ENCODE peak calls at places on chromosomes 16 and 17, in nine cellular contexts. Y is LNCaP clone FGC, L is K562, K is A172, E is T-helper 2 cell, R is NCI-H2081 treated with DMSO at 0.1 percent for 48 hours, O is heart right ventricle, T is HFF-Myc, C is left ventricle myocardium inferior. H is an unnamed sample.

GRCh38 chr16:58222532-58223316 is 24.8 kb upstream of the CSNK2A2 start:
- DNase-seq in Y (no peak), L (peak; percentile 25), K (peak; percentile 70), E (no peak), R (no peak), O (no peak), T (no peak), C (no peak), H (no peak)

GRCh38 chr16:3599121-3599520 is 12.3 kb downstream of the SLX4 start:
- DNase-seq in Y (no peak), L (no peak), K (no peak), E (no peak), R (no peak), O (no peak), T (no peak), C (no peak), H (no peak)

GRCh38 chr17:48719642-48720262 is 2.6 kb downstream of the PRAC1 start:
- DNase-seq in Y (no peak), L (no peak), K (no peak), E (no peak), R (no peak), O (no peak), T (no peak), C (no peak), H (no peak)

GRCh38 chr16:85276258-85276657 is 164.0 kb upstream of the CIBAR2 start:
- DNase-seq in Y (no peak), L (no peak), K (no peak), E (no peak), R (no peak), O (no peak), T (no peak), C (no peak), H (no peak)

GRCh38 chr17:22692066-22692800 is 999.9 kb downstream of the KCNJ18 start:
- DNase-seq in Y (no peak), L (no peak), K (no peak), E (no peak), R (no peak), O (no peak), T (no peak), C (no peak), H (no peak)

GRCh38 chr17:81309140-81309858 is 14.2 kb upstream of the SLC38A10 start:
- DNase-seq in Y (peak; percentile 67), L (peak; percentile 94), K (peak; percentile 91), E (no peak), R (no peak), O (peak; percentile 92), T (no peak), C (peak; percentile 93), H (no peak)

GRCh38 chr17:45101883-45102811 is 30.2 kb downstream of the PLCD3 start:
- DNase-seq in Y (no peak), L (no peak), K (no peak), E (no peak), R (no peak), O (no peak), T (no peak), C (no peak), H (no peak)

GRCh38 chr17:28181568-28181967 is 137.4 kb upstream of the TMEM97 start:
- DNase-seq in Y (no peak), L (no peak), K (no peak), E (no peak), R (no peak), O (no peak), T (no peak), C (no peak), H (no peak)

GRCh38 chr16:14005335-14005734 is 65.8 kb upstream of the MRTFB start:
- DNase-seq in Y (no peak), L (no peak), K (no peak), E (no peak), R (no peak), O (no peak), T (no peak), C (no peak), H (no peak)

GRCh38 chr17:61720016-61720795 is 129.2 kb upstream of the NACA2 start:
- DNase-seq in Y (no peak), L (no peak), K (no peak), E (no peak), R (no peak), O (no peak), T (no peak), C (no peak), H (no peak)

GRCh38 chr17:17401271-17401781 is 75.5 kb upstream of the MED9 start:
- DNase-seq in Y (no peak), L (peak; percentile 41), K (peak; percentile 64), E (no peak), R (no peak), O (no peak), T (no peak), C (no peak), H (no peak)

GRCh38 chr17:29155235-29155965 is 24.8 kb downstream of the MYO18A start:
- DNase-seq in Y (no peak), L (peak; percentile 71), K (peak; percentile 85), E (no peak), R (no peak), O (no peak), T (no peak), C (no peak), H (no peak)

GRCh38 chr17:55690105-55690508 is 32.6 kb downstream of the TMEM100 start:
- DNase-seq in Y (no peak), L (no peak), K (no peak), E (no peak), R (no peak), O (no peak), T (no peak), C (no peak), H (no peak)

GRCh38 chr16:69323428-69323827 is 7.0 kb downstream of the PDF start:
- DNase-seq in Y (no peak), L (no peak), K (no peak), E (no peak), R (no peak), O (no peak), T (no peak), C (no peak), H (no peak)

GRCh38 chr17:72771734-72772133 is 320.8 kb downstream of the SLC39A11 start:
- DNase-seq in Y (no peak), L (no peak), K (no peak), E (no peak), R (no peak), O (no peak), T (no peak), C (no peak), H (no peak)

GRCh38 chr17:66474810-66475497 is 172.5 kb downstream of the PRKCA start:
- DNase-seq in Y (no peak), L (no peak), K (no peak), E (no peak), R (no peak), O (no peak), T (no peak), C (no peak), H (no peak)

GRCh38 chr16:69166221-69166833 is 20.6 kb upstream of the SNTB2 start:
- DNase-seq in Y (no peak), L (peak; percentile 33), K (peak; percentile 80), E (no peak), R (no peak), O (no peak), T (peak; percentile 81), C (no peak), H (no peak)

GRCh38 chr16:68843482-68844210 is at the start of gene TANGO6:
- DNase-seq in Y (peak; percentile 26), L (peak; percentile 86), K (peak; percentile 74), E (peak; percentile 86), R (peak; percentile 19), O (peak; percentile 86), T (peak; percentile 44), C (peak; percentile 87), H (peak; percentile 80)

GRCh38 chr17:55540414-55541091 is 29.3 kb upstream of the SMIM36 start:
- DNase-seq in Y (peak; percentile 47), L (no peak), K (peak; percentile 74), E (no peak), R (no peak), O (no peak), T (peak; percentile 29), C (no peak), H (no peak)

GRCh38 chr17:29588561-29589411 is 662 bp downstream of the GIT1 start:
- DNase-seq in Y (no peak), L (peak; percentile 74), K (no peak), E (peak; percentile 30), R (no peak), O (peak; percentile 31), T (no peak), C (no peak), H (no peak)

GRCh38 chr17:32496348-32497078 is 9.7 kb downstream of the CDK5R1 start:
- DNase-seq in Y (no peak), L (no peak), K (peak; percentile 97), E (no peak), R (no peak), O (no peak), T (no peak), C (no peak), H (no peak)

GRCh38 chr17:50947844-50948514 is 81.8 kb upstream of the TOB1 start:
- DNase-seq in Y (peak; percentile 53), L (peak; percentile 49), K (no peak), E (no peak), R (peak; percentile 56), O (peak; percentile 54), T (no peak), C (peak; percentile 65), H (no peak)

GRCh38 chr16:22634913-22635312 is 124.2 kb downstream of the NPIPB5 start:
- DNase-seq in Y (no peak), L (no peak), K (no peak), E (no peak), R (no peak), O (no peak), T (no peak), C (no peak), H (no peak)

GRCh38 chr16:82628741-82629140 is 2.0 kb downstream of the CDH13 start:
- DNase-seq in Y (no peak), L (no peak), K (no peak), E (no peak), R (no peak), O (no peak), T (no peak), C (no peak), H (no peak)

GRCh38 chr16:14579266-14579665 is 50.8 kb downstream of the PARN start:
- DNase-seq in Y (peak; percentile 87), L (no peak), K (no peak), E (no peak), R (no peak), O (no peak), T (no peak), C (no peak), H (no peak)

GRCh38 chr17:17603178-17603894 is 11.8 kb upstream of the PEMT start:
- DNase-seq in Y (no peak), L (peak; percentile 4), K (no peak), E (no peak), R (no peak), O (no peak), T (no peak), C (no peak), H (no peak)

GRCh38 chr16:14392960-14393359 is 237.1 kb downstream of the PARN start:
- DNase-seq in Y (no peak), L (no peak), K (no peak), E (no peak), R (no peak), O (no peak), T (no peak), C (no peak), H (no peak)

GRCh38 chr17:38606646-38607611 is 1.2 kb upstream of the SRCIN1 start:
- DNase-seq in Y (peak; percentile 74), L (no peak), K (no peak), E (no peak), R (no peak), O (peak; percentile 64), T (no peak), C (peak; percentile 76), H (no peak)

GRCh38 chr17:10769840-10770239 is 34.1 kb downstream of the TMEM238L start:
- DNase-seq in Y (no peak), L (no peak), K (no peak), E (no peak), R (no peak), O (no peak), T (no peak), C (no peak), H (no peak)

GRCh38 chr17:36463916-36464764 is 22.3 kb upstream of the ZNHIT3 start:
- DNase-seq in Y (peak; percentile 59), L (peak; percentile 95), K (peak; percentile 77), E (no peak), R (no peak), O (peak; percentile 46), T (peak; percentile 29), C (peak; percentile 40), H (no peak)

GRCh38 chr16:82924075-82924854 is 297.5 kb downstream of the CDH13 start:
- DNase-seq in Y (no peak), L (no peak), K (peak; percentile 19), E (no peak), R (no peak), O (no peak), T (no peak), C (no peak), H (no peak)